ENCODE peak calls at places on chromosomes 16 and 17, in seven cellular contexts. A is cardiac fibroblast; C is A673; F is HL-60; K is brain microvascular endothelial cell; G is AG04450; U is CD8-positive, alpha-beta T cell. P is an unnamed sample.

GRCh38 chr17:79126139-79126538 is 51.5 kb downstream of the ENGASE start:
- DNase-seq in G (no peak), K (no peak), A (no peak), U (no peak), C (no peak), F (no peak), P (no peak)

GRCh38 chr17:9011001-9011400 is 10.3 kb upstream of the NTN1 start:
- DNase-seq in F (no peak), C (no peak), A (no peak), K (no peak), G (no peak), U (no peak), P (no peak)

GRCh38 chr17:602436-602835 is 112.2 kb downstream of the VPS53 start:
- DNase-seq in G (no peak), F (no peak), A (no peak), K (peak), U (no peak), C (no peak), P (no peak)

GRCh38 chr16:67104845-67105244 is 4.9 kb upstream of the PHAF1 start:
- DNase-seq in K (no peak), C (no peak), A (no peak), F (peak), G (no peak), U (no peak), P (no peak)

GRCh38 chr17:63024716-63025115 is 58.7 kb downstream of the TANC2 start:
- DNase-seq in K (no peak), U (no peak), C (no peak), A (peak), G (no peak), F (no peak), P (no peak)

GRCh38 chr17:48374650-48375230 is 55.3 kb downstream of the SKAP1 start:
- DNase-seq in G (no peak), K (no peak), A (peak), U (peak), F (peak), C (peak), P (peak)

GRCh38 chr16:1300664-1301476 is 8.6 kb upstream of the UBE2I start:
- DNase-seq in F (peak), K (peak), U (peak), A (peak), G (no peak), C (peak), P (no peak)

GRCh38 chr16:83952587-83952939 is 477 bp upstream of the OSGIN1 start:
- DNase-seq in K (no peak), C (no peak), U (no peak), F (no peak), A (no peak), G (no peak), P (no peak)

GRCh38 chr17:50763716-50764450 is 3.4 kb downstream of the ANKRD40CL start:
- DNase-seq in F (no peak), U (no peak), K (no peak), A (no peak), C (peak), G (no peak), P (no peak)

GRCh38 chr17:77666480-77666879 is 292.0 kb upstream of the TNRC6C start:
- DNase-seq in F (no peak), G (no peak), C (peak), A (no peak), U (no peak), K (no peak), P (peak)

GRCh38 chr17:77668518-77668917 is 290.0 kb upstream of the TNRC6C start:
- DNase-seq in U (no peak), A (no peak), C (no peak), F (no peak), K (no peak), G (no peak), P (no peak)

GRCh38 chr17:77665833-77666232 is 292.7 kb upstream of the TNRC6C start:
- DNase-seq in F (no peak), U (no peak), A (no peak), K (no peak), C (no peak), G (no peak), P (no peak)

GRCh38 chr17:77667478-77667877 is 291.0 kb upstream of the TNRC6C start:
- DNase-seq in A (no peak), U (no peak), C (no peak), K (no peak), F (no peak), G (no peak), P (peak)

GRCh38 chr17:77666881-77667395 is 291.6 kb upstream of the TNRC6C start:
- DNase-seq in G (no peak), U (peak), K (no peak), C (peak), F (peak), A (peak), P (peak)
- H3K4me3 ChIP-seq in G (no peak), U (peak), K (no peak), C (peak), F (no peak), A (no peak), P (peak)

GRCh38 chr17:81418710-81419332 is 23.6 kb downstream of the BAHCC1 start:
- DNase-seq in G (no peak), U (no peak), A (peak), K (no peak), F (no peak), C (peak), P (no peak)

GRCh38 chr17:81420769-81421462 is 25.7 kb downstream of the BAHCC1 start:
- DNase-seq in G (no peak), K (no peak), U (no peak), F (no peak), C (no peak), A (peak), P (no peak)

GRCh38 chr17:81417879-81418709 is 22.8 kb downstream of the BAHCC1 start:
- DNase-seq in F (no peak), G (no peak), A (no peak), C (no peak), K (no peak), U (no peak), P (no peak)

GRCh38 chr17:81419886-81420768 is 24.9 kb downstream of the BAHCC1 start:
- DNase-seq in U (no peak), G (no peak), K (no peak), A (peak), C (peak), F (no peak), P (no peak)

GRCh38 chr17:81419333-81419885 is 24.2 kb downstream of the BAHCC1 start:
- DNase-seq in G (peak), U (no peak), C (peak), A (peak), F (no peak), K (peak), P (no peak)
- H3K4me3 ChIP-seq in G (peak), U (no peak), C (peak), A (peak), F (no peak), K (peak), P (no peak)

DNA sequence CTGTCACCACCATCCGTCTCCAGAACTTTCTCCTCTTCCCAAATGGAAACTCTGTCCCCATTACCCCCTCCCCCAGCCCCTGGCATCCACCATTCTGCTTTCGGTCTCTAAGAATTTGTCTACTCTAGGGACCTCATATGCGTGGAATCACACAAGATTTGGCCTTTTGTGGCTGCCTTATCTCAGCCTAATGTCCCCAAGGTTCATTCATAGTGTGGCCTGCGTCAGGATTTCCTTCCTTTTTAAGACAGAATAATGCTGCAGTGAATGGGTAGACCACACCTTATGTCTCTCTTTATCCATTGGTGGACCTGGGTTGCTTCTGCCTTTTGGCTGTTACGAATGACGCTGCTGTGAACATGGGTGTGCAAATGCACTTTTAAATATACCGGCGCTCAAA is 139.7 kb upstream of the PLCG2 start:
- DNase-seq in K (no peak), C (no peak), U (no peak), A (no peak), F (no peak), G (no peak), P (no peak)
- H3K4me3 ChIP-seq in K (no peak), C (no peak), U (no peak), A (no peak), F (no peak), G (no peak), P (no peak)

GRCh38 chr17:75777243-75777922 is 7.2 kb upstream of the UNK start:
- DNase-seq in K (no peak), G (no peak), F (no peak), A (peak), U (no peak), C (no peak), P (no peak)
- H3K4me3 ChIP-seq in K (peak), G (peak), F (peak), A (peak), U (peak), C (peak), P (no peak)

DNA sequence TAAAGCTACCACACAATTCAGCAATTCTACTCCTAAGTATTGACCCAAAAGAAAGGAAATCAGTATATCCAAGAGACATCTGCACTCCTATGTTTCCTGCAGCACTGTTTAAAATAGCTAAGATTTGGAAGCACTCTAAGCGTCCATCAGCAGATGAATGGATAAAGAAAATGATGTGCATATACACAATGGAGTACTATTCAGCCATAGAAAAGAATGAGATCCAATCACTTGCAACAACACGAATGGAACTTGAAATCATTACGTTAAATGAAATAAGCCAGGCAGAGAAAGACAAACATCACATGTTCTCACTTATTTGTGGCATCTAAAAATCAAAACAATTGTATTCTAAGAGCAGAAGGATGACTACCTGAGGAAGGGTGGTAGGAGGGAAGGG is 1.5 kb downstream of the SLFN11 start:
- DNase-seq in A (no peak), U (no peak), F (no peak), C (no peak), K (no peak), G (no peak), P (no peak)
- H3K4me3 ChIP-seq in A (no peak), U (no peak), F (peak), C (peak), K (no peak), G (peak), P (peak)